ENCODE peak calls at places on chromosome 21, in five cellular contexts. One of them, this sample, is unnamed.

GRCh38 chr21:27077501-27077900 is 110.6 kb upstream of the ADAMTS5 start:
- DNase-seq in mucosa of descending colon: no peak
- DNase-seq in choroid plexus epithelial cell: no peak
- DNase-seq in AG10803: peak
- DNase-seq in cardiac fibroblast: no peak
- DNase-seq in this sample: no peak

GRCh38 chr21:32403201-32403701 is 9.3 kb upstream of the EVA1C start:
- DNase-seq in cardiac fibroblast: peak
- DNase-seq in choroid plexus epithelial cell: peak
- DNase-seq in AG10803: peak
- DNase-seq in mucosa of descending colon: peak
- DNase-seq in this sample: no peak

GRCh38 chr21:31358148-31358547 is 14.1 kb upstream of the TIAM1 start:
- DNase-seq in mucosa of descending colon: no peak
- DNase-seq in cardiac fibroblast: no peak
- DNase-seq in AG10803: no peak
- DNase-seq in choroid plexus epithelial cell: no peak
- DNase-seq in this sample: no peak

GRCh38 chr21:31731112-31731801 is 661 bp downstream of the SCAF4 start:
- DNase-seq in mucosa of descending colon: peak
- DNase-seq in cardiac fibroblast: no peak
- DNase-seq in AG10803: peak
- DNase-seq in choroid plexus epithelial cell: peak
- DNase-seq in this sample: no peak

GRCh38 chr21:33212159-33212851 is 17.4 kb upstream of the IFNAR2 start:
- DNase-seq in mucosa of descending colon: no peak
- DNase-seq in choroid plexus epithelial cell: peak
- DNase-seq in AG10803: peak
- DNase-seq in cardiac fibroblast: peak
- DNase-seq in this sample: no peak

GRCh38 chr21:32457360-32457840 is 44.9 kb downstream of the EVA1C start:
- DNase-seq in cardiac fibroblast: peak
- DNase-seq in mucosa of descending colon: peak
- DNase-seq in AG10803: peak
- DNase-seq in choroid plexus epithelial cell: peak
- DNase-seq in this sample: no peak

GRCh38 chr21:27132270-27132669 is 165.4 kb upstream of the ADAMTS5 start:
- DNase-seq in cardiac fibroblast: peak
- DNase-seq in mucosa of descending colon: no peak
- DNase-seq in choroid plexus epithelial cell: peak
- DNase-seq in AG10803: peak
- DNase-seq in this sample: peak

GRCh38 chr21:23936224-23936623 is 1671.1 kb downstream of the MRPL39 start:
- DNase-seq in choroid plexus epithelial cell: peak
- DNase-seq in cardiac fibroblast: peak
- DNase-seq in mucosa of descending colon: no peak
- DNase-seq in AG10803: no peak
- DNase-seq in this sample: peak

GRCh38 chr21:33300701-33301631 is 23.8 kb upstream of the IFNAR1 start:
- DNase-seq in choroid plexus epithelial cell: peak
- DNase-seq in mucosa of descending colon: peak
- DNase-seq in AG10803: no peak
- DNase-seq in cardiac fibroblast: peak
- DNase-seq in this sample: no peak

GRCh38 chr21:23601549-23601948 is 2005.7 kb downstream of the MRPL39 start:
- DNase-seq in cardiac fibroblast: no peak
- DNase-seq in choroid plexus epithelial cell: no peak
- DNase-seq in mucosa of descending colon: no peak
- DNase-seq in AG10803: no peak
- DNase-seq in this sample: no peak

GRCh38 chr21:32921632-32922230 is 104.0 kb upstream of the OLIG2 start:
- DNase-seq in AG10803: no peak
- DNase-seq in cardiac fibroblast: no peak
- DNase-seq in choroid plexus epithelial cell: peak
- DNase-seq in mucosa of descending colon: peak
- DNase-seq in this sample: no peak

GRCh38 chr21:40625991-40626390 is 221.0 kb downstream of the DSCAM start:
- DNase-seq in choroid plexus epithelial cell: no peak
- DNase-seq in mucosa of descending colon: no peak
- DNase-seq in cardiac fibroblast: no peak
- DNase-seq in AG10803: no peak
- DNase-seq in this sample: no peak

GRCh38 chr21:32317726-32318125 is 19.1 kb downstream of the MRAP start:
- DNase-seq in mucosa of descending colon: no peak
- DNase-seq in AG10803: no peak
- DNase-seq in choroid plexus epithelial cell: no peak
- DNase-seq in cardiac fibroblast: no peak
- DNase-seq in this sample: no peak

GRCh38 chr21:26850116-26850643 is 5.0 kb upstream of the ADAMTS1 start:
- DNase-seq in cardiac fibroblast: peak
- DNase-seq in mucosa of descending colon: no peak
- DNase-seq in AG10803: peak
- DNase-seq in choroid plexus epithelial cell: peak
- DNase-seq in this sample: no peak

GRCh38 chr21:17690078-17690494 is 77.4 kb upstream of the BTG3 start:
- DNase-seq in AG10803: no peak
- DNase-seq in cardiac fibroblast: no peak
- DNase-seq in choroid plexus epithelial cell: no peak
- DNase-seq in mucosa of descending colon: no peak
- DNase-seq in this sample: no peak

GRCh38 chr21:34603710-34604057 is 11.2 kb downstream of the RCAN1 start:
- DNase-seq in choroid plexus epithelial cell: no peak
- DNase-seq in cardiac fibroblast: no peak
- DNase-seq in mucosa of descending colon: no peak
- DNase-seq in AG10803: no peak
- DNase-seq in this sample: no peak

GRCh38 chr21:33968998-33969353 is 53.4 kb upstream of the ATP5PO start:
- DNase-seq in cardiac fibroblast: no peak
- DNase-seq in mucosa of descending colon: no peak
- DNase-seq in AG10803: no peak
- DNase-seq in choroid plexus epithelial cell: no peak
- DNase-seq in this sample: no peak

GRCh38 chr21:33078907-33079582 is 9.1 kb downstream of the OLIG1 start:
- DNase-seq in cardiac fibroblast: peak
- DNase-seq in choroid plexus epithelial cell: peak
- DNase-seq in AG10803: peak
- DNase-seq in mucosa of descending colon: no peak
- DNase-seq in this sample: peak

GRCh38 chr21:31538821-31539220 is 120.7 kb upstream of the SOD1 start:
- DNase-seq in AG10803: no peak
- DNase-seq in choroid plexus epithelial cell: no peak
- DNase-seq in mucosa of descending colon: no peak
- DNase-seq in cardiac fibroblast: no peak
- DNase-seq in this sample: no peak

GRCh38 chr21:24076179-24076578 is 1531.1 kb downstream of the MRPL39 start:
- DNase-seq in choroid plexus epithelial cell: peak
- DNase-seq in cardiac fibroblast: peak
- DNase-seq in mucosa of descending colon: no peak
- DNase-seq in AG10803: no peak
- DNase-seq in this sample: no peak

GRCh38 chr21:32185103-32185502 is 93.7 kb downstream of the MIS18A start:
- DNase-seq in AG10803: no peak
- DNase-seq in mucosa of descending colon: no peak
- DNase-seq in choroid plexus epithelial cell: no peak
- DNase-seq in cardiac fibroblast: no peak
- DNase-seq in this sample: no peak

GRCh38 chr21:25845729-25846256 is 111.0 kb downstream of the GABPA start:
- DNase-seq in mucosa of descending colon: no peak
- DNase-seq in cardiac fibroblast: no peak
- DNase-seq in AG10803: peak
- DNase-seq in choroid plexus epithelial cell: no peak
- DNase-seq in this sample: no peak
- H3K4me3 ChIP-seq in mucosa of descending colon: no peak
- H3K4me3 ChIP-seq in cardiac fibroblast: no peak
- H3K4me3 ChIP-seq in AG10803: no peak
- H3K4me3 ChIP-seq in choroid plexus epithelial cell: no peak
- H3K4me3 ChIP-seq in this sample: no peak

GRCh38 chr21:41932191-41932575 is 21.6 kb downstream of the C2CD2 start:
- DNase-seq in cardiac fibroblast: peak
- DNase-seq in AG10803: peak
- DNase-seq in choroid plexus epithelial cell: peak
- DNase-seq in mucosa of descending colon: no peak
- DNase-seq in this sample: peak
- TF ChIP-seq CTCF in cardiac fibroblast: peak
- TF ChIP-seq CTCF in AG10803: peak
- TF ChIP-seq CTCF in choroid plexus epithelial cell: peak
- TF ChIP-seq CTCF in mucosa of descending colon: no peak
- TF ChIP-seq CTCF in this sample: peak

DNA sequence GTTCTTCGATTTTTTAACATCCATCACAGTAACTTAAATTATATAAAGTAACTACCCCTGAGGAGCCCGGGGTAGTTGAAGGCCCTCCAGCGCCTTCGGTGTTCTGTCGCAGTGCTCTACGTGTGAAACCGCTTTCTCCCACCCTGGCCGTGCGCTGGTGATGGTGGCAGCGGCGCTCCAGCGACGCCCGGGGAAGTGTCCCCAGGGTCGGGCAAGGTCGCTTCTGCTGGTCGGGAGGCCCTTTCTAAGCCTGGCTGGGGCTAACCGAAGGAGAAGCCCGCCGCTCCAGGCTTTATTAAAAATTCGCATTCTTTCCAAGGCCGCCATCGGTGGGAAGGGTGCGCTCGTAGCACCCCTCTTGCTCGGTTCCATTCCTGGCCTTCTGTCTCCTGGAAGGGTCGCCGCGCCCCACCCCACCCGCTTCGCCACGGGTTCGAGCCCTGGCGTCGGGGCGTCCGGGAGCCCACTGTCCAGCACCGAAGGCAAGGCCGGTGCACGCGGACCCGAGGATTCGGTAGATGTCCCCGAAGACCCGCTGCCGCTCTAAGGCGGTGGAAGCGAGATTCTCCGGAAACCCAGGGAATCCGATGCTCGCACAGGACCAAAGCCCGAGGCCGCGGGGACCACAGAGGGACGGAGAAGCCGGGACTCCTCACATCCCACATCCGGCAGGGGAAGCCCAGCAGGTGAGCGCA is 807 bp upstream of the RIPPLY3 start:
- DNase-seq in mucosa of descending colon: no peak
- DNase-seq in cardiac fibroblast: no peak
- DNase-seq in choroid plexus epithelial cell: no peak
- DNase-seq in AG10803: no peak
- DNase-seq in this sample: no peak
- H3K4me3 ChIP-seq in mucosa of descending colon: no peak
- H3K4me3 ChIP-seq in cardiac fibroblast: peak
- H3K4me3 ChIP-seq in choroid plexus epithelial cell: peak
- H3K4me3 ChIP-seq in AG10803: peak
- H3K4me3 ChIP-seq in this sample: peak

DNA sequence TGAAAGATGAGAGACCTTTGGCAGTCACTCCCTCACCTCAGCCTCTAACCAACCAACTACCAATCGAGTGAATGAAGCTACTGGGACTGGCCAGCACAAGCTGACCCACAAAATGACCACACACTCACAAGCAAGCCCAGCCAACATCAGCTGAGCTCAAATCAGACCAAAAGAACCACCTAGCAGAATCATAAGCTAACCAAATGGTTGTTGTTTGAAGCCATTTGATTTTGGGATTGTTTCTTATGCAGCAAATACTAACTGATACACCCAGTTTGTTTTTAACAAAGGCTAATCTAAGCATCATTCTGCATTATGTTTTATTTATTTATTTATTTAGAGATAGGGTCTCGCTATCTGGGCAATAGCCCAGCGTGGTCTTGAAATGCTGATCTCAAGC is 310.4 kb downstream of the SETD4 start:
- DNase-seq in choroid plexus epithelial cell: no peak
- DNase-seq in cardiac fibroblast: no peak
- DNase-seq in AG10803: no peak
- DNase-seq in mucosa of descending colon: no peak
- DNase-seq in this sample: no peak
- TF ChIP-seq CTCF in choroid plexus epithelial cell: no peak
- TF ChIP-seq CTCF in cardiac fibroblast: no peak
- TF ChIP-seq CTCF in AG10803: no peak
- TF ChIP-seq CTCF in mucosa of descending colon: no peak
- TF ChIP-seq CTCF in this sample: no peak

GRCh38 chr21:43867936-43868335 is 2.9 kb downstream of the AGPAT3 start:
- DNase-seq in choroid plexus epithelial cell: no peak
- DNase-seq in cardiac fibroblast: no peak
- DNase-seq in AG10803: no peak
- DNase-seq in mucosa of descending colon: no peak
- DNase-seq in this sample: no peak
- H3K4me3 ChIP-seq in choroid plexus epithelial cell: no peak
- H3K4me3 ChIP-seq in cardiac fibroblast: no peak
- H3K4me3 ChIP-seq in AG10803: no peak
- H3K4me3 ChIP-seq in mucosa of descending colon: no peak
- H3K4me3 ChIP-seq in this sample: no peak

DNA sequence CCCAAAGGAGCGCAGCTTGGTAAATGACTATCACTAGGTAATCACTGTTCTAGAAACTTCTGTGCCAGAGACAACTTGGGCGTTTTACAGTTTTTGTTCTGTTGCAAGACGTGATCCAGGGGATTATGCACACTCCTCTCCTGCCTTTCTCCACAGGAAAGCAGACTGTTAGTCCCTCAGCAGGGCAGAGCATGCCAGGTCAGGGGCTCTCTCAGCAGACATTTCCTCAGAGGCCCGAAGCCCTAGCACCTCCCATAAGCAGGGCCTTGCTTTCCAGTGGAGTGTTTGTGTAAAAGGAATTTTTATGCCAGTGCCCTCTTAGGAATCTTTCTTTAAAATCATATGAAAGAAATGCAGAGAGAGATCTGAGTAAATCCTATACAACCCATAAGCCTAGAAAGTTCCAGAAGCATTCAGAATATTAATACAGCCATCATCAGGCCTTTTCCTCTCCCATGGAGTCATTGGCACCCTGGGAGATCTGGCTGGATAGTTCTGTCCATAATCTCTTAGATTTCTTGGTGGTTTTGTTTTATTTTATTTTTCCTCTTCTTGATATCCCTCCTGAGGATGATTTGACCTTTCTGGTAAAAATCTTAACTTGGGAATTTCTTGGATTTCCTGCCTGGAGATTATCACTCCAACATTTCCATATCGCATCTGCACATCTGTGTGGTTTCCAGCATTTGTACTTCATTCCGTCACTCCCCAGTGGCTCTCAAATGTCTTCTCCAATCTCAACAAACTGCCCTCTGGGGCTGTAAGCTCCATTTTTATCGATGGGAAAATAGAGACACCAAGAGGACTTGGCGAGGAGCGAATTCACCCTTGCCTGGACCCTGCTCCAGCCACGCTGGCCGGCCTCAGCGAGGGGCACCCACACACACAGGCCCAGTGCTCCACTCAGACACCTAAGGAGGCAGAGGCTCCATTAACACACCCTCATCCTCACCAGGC is 116.1 kb downstream of the PSMG1 start:
- DNase-seq in cardiac fibroblast: peak
- DNase-seq in choroid plexus epithelial cell: peak
- DNase-seq in mucosa of descending colon: no peak
- DNase-seq in AG10803: no peak
- DNase-seq in this sample: no peak
- TF ChIP-seq CTCF in cardiac fibroblast: no peak
- TF ChIP-seq CTCF in choroid plexus epithelial cell: peak
- TF ChIP-seq CTCF in mucosa of descending colon: no peak
- TF ChIP-seq CTCF in AG10803: no peak
- TF ChIP-seq CTCF in this sample: no peak

This sample was measured in AG04449.